ENCODE peak calls at places on chromosomes 16 and 17, in four cellular contexts. Z, G, B and F are unnamed samples.

GRCh38 chr17:28860363-28860808 is 5.6 kb downstream of the ERAL1 start:
- DNase-seq in B (no peak), Z (no peak), G (no peak), F (no peak)

GRCh38 chr16:66042341-66042740 is 324.1 kb upstream of the CDH5 start:
- DNase-seq in B (no peak), Z (no peak), G (no peak), F (no peak)

GRCh38 chr16:57807968-57808528 is 5.8 kb upstream of the KIFC3 start:
- DNase-seq in G (peak), B (peak), Z (peak), F (peak)

GRCh38 chr17:75468311-75468754 is 11.9 kb downstream of the TMEM94 start:
- DNase-seq in B (no peak), G (no peak), Z (no peak), F (no peak)

GRCh38 chr16:72362476-72362875 is 190.5 kb upstream of the PMFBP1 start:
- DNase-seq in Z (no peak), B (no peak), G (no peak), F (no peak)

GRCh38 chr16:12348733-12349704 is 372.5 kb downstream of the SNX29 start:
- DNase-seq in B (no peak), Z (no peak), G (no peak), F (no peak)

GRCh38 chr17:74925242-74925641 is 1.2 kb downstream of the OTOP2 start:
- DNase-seq in B (peak), G (no peak), Z (no peak), F (no peak)

GRCh38 chr17:39979021-39979660 is 1.5 kb upstream of the PSMD3 start:
- DNase-seq in Z (no peak), B (no peak), G (no peak), F (no peak)

GRCh38 chr17:80970044-80970761 is 21.4 kb upstream of the CHMP6 start:
- DNase-seq in Z (peak), G (peak), B (peak), F (no peak)

GRCh38 chr17:56679148-56679766 is 85.8 kb downstream of the NOG start:
- DNase-seq in Z (no peak), G (no peak), B (no peak), F (no peak)

GRCh38 chr16:86476956-86477530 is 33.3 kb upstream of the FOXF1 start:
- DNase-seq in B (peak), Z (no peak), G (no peak), F (no peak)

GRCh38 chr16:89890200-89890599 is 16.8 kb downstream of the TCF25 start:
- DNase-seq in B (no peak), G (no peak), Z (no peak), F (no peak)

GRCh38 chr17:78923660-78924453 is 1.3 kb downstream of the TIMP2 start:
- DNase-seq in B (peak), Z (peak), G (peak), F (peak)

GRCh38 chr16:85184404-85184803 is 72.1 kb upstream of the CIBAR2 start:
- DNase-seq in G (no peak), Z (no peak), B (no peak), F (no peak)

GRCh38 chr16:28064150-28064549 is 636 bp upstream of the GSG1L start:
- DNase-seq in B (no peak), G (no peak), Z (no peak), F (no peak)

GRCh38 chr17:47870042-47870441 is 19.1 kb upstream of the SP6 start:
- DNase-seq in G (no peak), Z (no peak), B (no peak), F (no peak)

GRCh38 chr16:29812754-29813643 is 1.0 kb downstream of the PRRT2 start:
- DNase-seq in B (no peak), Z (no peak), G (no peak), F (no peak)

GRCh38 chr17:79500738-79501533 is 109.9 kb downstream of the RBFOX3 start:
- DNase-seq in B (no peak), G (no peak), Z (no peak), F (no peak)

GRCh38 chr16:70705056-70705455 is 19.2 kb upstream of the MTSS2 start:
- DNase-seq in Z (no peak), G (no peak), B (no peak), F (no peak)

GRCh38 chr17:4642286-4642685 is 808 bp upstream of the ALOX15 start:
- DNase-seq in Z (no peak), G (no peak), B (no peak), F (no peak)

GRCh38 chr17:41967141-41967920 is 736 bp downstream of the CNP start:
- DNase-seq in Z (no peak), G (peak), B (peak), F (peak)

GRCh38 chr16:19269098-19269497 is 16.4 kb upstream of the CLEC19A start:
- DNase-seq in Z (no peak), G (no peak), B (no peak), F (no peak)

GRCh38 chr17:31309525-31309924 is 4.3 kb downstream of the EVI2B start:
- DNase-seq in Z (no peak), B (no peak), G (no peak), F (no peak)

GRCh38 chr17:82599674-82600661 is 48.3 kb downstream of the WDR45B start:
- DNase-seq in G (no peak), B (no peak), Z (no peak), F (no peak)

GRCh38 chr17:42562845-42563509 is 1.0 kb downstream of the COASY start:
- DNase-seq in G (no peak), B (no peak), Z (no peak), F (no peak)

GRCh38 chr16:26019406-26019805 is 327.6 kb downstream of the HS3ST4 start:
- DNase-seq in Z (no peak), B (no peak), G (no peak), F (no peak)

GRCh38 chr17:40019140-40019991 is 4.1 kb downstream of the CSF3 start:
- DNase-seq in G (no peak), B (peak), Z (no peak), F (no peak)

GRCh38 chr16:11349599-11350276 is 4.5 kb downstream of the RMI2 start:
- DNase-seq in Z (no peak), B (no peak), G (peak), F (no peak)

GRCh38 chr16:30711712-30712111 is 12.7 kb downstream of the SRCAP start:
- DNase-seq in Z (no peak), G (no peak), B (no peak), F (no peak)

GRCh38 chr17:35244345-35245195 is 1.7 kb downstream of the SLFN5 start:
- DNase-seq in Z (peak), G (peak), B (peak), F (peak)

GRCh38 chr17:929547-929946 is 50.0 kb downstream of the NXN start:
- DNase-seq in Z (no peak), G (no peak), B (no peak), F (no peak)

GRCh38 chr16:75114179-75114945 is 2.2 kb downstream of the LDHD start:
- DNase-seq in Z (no peak), G (no peak), B (no peak), F (no peak)

GRCh38 chr17:78137392-78138203 is 7.0 kb downstream of the TMC8 start:
- DNase-seq in G (no peak), Z (no peak), B (peak), F (no peak)

GRCh38 chr16:8853611-8854010 is 15.2 kb downstream of the CARHSP1 start:
- DNase-seq in G (no peak), B (no peak), Z (no peak), F (no peak)

GRCh38 chr17:62105361-62105760 is 40.3 kb upstream of the MED13 start:
- DNase-seq in B (no peak), G (no peak), Z (no peak), F (no peak)

GRCh38 chr16:60310836-60311445 is 1576.8 kb upstream of the GOT2 start:
- DNase-seq in Z (no peak), G (no peak), B (no peak), F (no peak)

GRCh38 chr16:50878966-50879615 is 137.2 kb downstream of the CYLD start:
- DNase-seq in G (no peak), B (peak), Z (no peak), F (no peak)

GRCh38 chr17:33112763-33113162 is 121.1 kb downstream of the SPACA3 start:
- DNase-seq in B (no peak), G (no peak), Z (no peak), F (no peak)

GRCh38 chr17:33106525-33107162 is 115.0 kb downstream of the SPACA3 start:
- DNase-seq in B (no peak), G (no peak), Z (no peak), F (no peak)

GRCh38 chr17:51036084-51036483 is 84.6 kb downstream of the SPAG9 start:
- DNase-seq in Z (no peak), B (no peak), G (no peak), F (no peak)